ENCODE peak calls at places on chromosomes 13 and 19, in six cellular contexts. One of them, this sample, is unnamed.
A peak's percentile ranks its signal among the peaks of the same experiment; 100 is the strongest.

GRCh38 chr19:35868823-35869326 is 501 bp downstream of the APLP1 start:
- DNase-seq in astrocyte of the spinal cord: no peak
- DNase-seq in HT1080: no peak
- DNase-seq in AG09309: no peak
- DNase-seq in neural crest cell: no peak
- DNase-seq in activated CD4-positive, alpha-beta T cell treated with anti-CD3 and anti-CD28 coated beads, Interleukin-2, amount 50 U/mL, for 24 hours: no peak
- DNase-seq in this sample: no peak

GRCh38 chr13:40181203-40181845 is 485.1 kb downstream of the FOXO1 start:
- DNase-seq in astrocyte of the spinal cord: peak; percentile 59
- DNase-seq in HT1080: no peak
- DNase-seq in AG09309: peak; percentile 18
- DNase-seq in neural crest cell: no peak
- DNase-seq in activated CD4-positive, alpha-beta T cell treated with anti-CD3 and anti-CD28 coated beads, Interleukin-2, amount 50 U/mL, for 24 hours: no peak
- DNase-seq in this sample: no peak

GRCh38 chr13:88068975-88069374 is 397.8 kb downstream of the SLITRK5 start:
- DNase-seq in astrocyte of the spinal cord: no peak
- DNase-seq in HT1080: no peak
- DNase-seq in AG09309: no peak
- DNase-seq in neural crest cell: no peak
- DNase-seq in activated CD4-positive, alpha-beta T cell treated with anti-CD3 and anti-CD28 coated beads, Interleukin-2, amount 50 U/mL, for 24 hours: no peak
- DNase-seq in this sample: peak; percentile 46

GRCh38 chr13:64083396-64083795 is 2667.7 kb upstream of the PCDH20 start:
- DNase-seq in astrocyte of the spinal cord: no peak
- DNase-seq in HT1080: no peak
- DNase-seq in AG09309: no peak
- DNase-seq in neural crest cell: no peak
- DNase-seq in activated CD4-positive, alpha-beta T cell treated with anti-CD3 and anti-CD28 coated beads, Interleukin-2, amount 50 U/mL, for 24 hours: no peak
- DNase-seq in this sample: no peak

GRCh38 chr19:17679526-17680234 is 8.5 kb downstream of the UNC13A start:
- DNase-seq in astrocyte of the spinal cord: no peak
- DNase-seq in HT1080: no peak
- DNase-seq in AG09309: no peak
- DNase-seq in neural crest cell: no peak
- DNase-seq in activated CD4-positive, alpha-beta T cell treated with anti-CD3 and anti-CD28 coated beads, Interleukin-2, amount 50 U/mL, for 24 hours: no peak
- DNase-seq in this sample: no peak

GRCh38 chr19:40596608-40597328 is 4.4 kb upstream of the LTBP4 start:
- DNase-seq in astrocyte of the spinal cord: peak; percentile 59
- DNase-seq in HT1080: peak; percentile 51
- DNase-seq in AG09309: no peak
- DNase-seq in neural crest cell: peak; percentile 58
- DNase-seq in activated CD4-positive, alpha-beta T cell treated with anti-CD3 and anti-CD28 coated beads, Interleukin-2, amount 50 U/mL, for 24 hours: no peak
- DNase-seq in this sample: peak; percentile 87

GRCh38 chr13:45833663-45834062 is 17.9 kb downstream of the SIAH3 start:
- DNase-seq in astrocyte of the spinal cord: peak; percentile 61
- DNase-seq in HT1080: peak; percentile 88
- DNase-seq in AG09309: peak; percentile 11
- DNase-seq in neural crest cell: no peak
- DNase-seq in activated CD4-positive, alpha-beta T cell treated with anti-CD3 and anti-CD28 coated beads, Interleukin-2, amount 50 U/mL, for 24 hours: no peak
- DNase-seq in this sample: no peak

GRCh38 chr13:76293346-76293745 is 592.9 kb downstream of the KCTD12 start:
- DNase-seq in astrocyte of the spinal cord: peak; percentile 88
- DNase-seq in HT1080: peak; percentile 16
- DNase-seq in AG09309: peak; percentile 41
- DNase-seq in neural crest cell: no peak
- DNase-seq in activated CD4-positive, alpha-beta T cell treated with anti-CD3 and anti-CD28 coated beads, Interleukin-2, amount 50 U/mL, for 24 hours: no peak
- DNase-seq in this sample: no peak

GRCh38 chr19:4694211-4694987 is 24.3 kb upstream of the MYDGF start:
- DNase-seq in astrocyte of the spinal cord: peak; percentile 98
- DNase-seq in HT1080: peak; percentile 96
- DNase-seq in AG09309: peak; percentile 87
- DNase-seq in neural crest cell: no peak
- DNase-seq in activated CD4-positive, alpha-beta T cell treated with anti-CD3 and anti-CD28 coated beads, Interleukin-2, amount 50 U/mL, for 24 hours: no peak
- DNase-seq in this sample: no peak

GRCh38 chr19:7885818-7886217 is 2.5 kb upstream of the LRRC8E start:
- DNase-seq in astrocyte of the spinal cord: no peak
- DNase-seq in HT1080: no peak
- DNase-seq in AG09309: no peak
- DNase-seq in neural crest cell: no peak
- DNase-seq in activated CD4-positive, alpha-beta T cell treated with anti-CD3 and anti-CD28 coated beads, Interleukin-2, amount 50 U/mL, for 24 hours: no peak
- DNase-seq in this sample: no peak

GRCh38 chr19:38142176-38143035 is 81.6 kb downstream of the DPF1 start:
- DNase-seq in astrocyte of the spinal cord: peak; percentile 36
- DNase-seq in HT1080: peak; percentile 36
- DNase-seq in AG09309: no peak
- DNase-seq in neural crest cell: peak; percentile 63
- DNase-seq in activated CD4-positive, alpha-beta T cell treated with anti-CD3 and anti-CD28 coated beads, Interleukin-2, amount 50 U/mL, for 24 hours: no peak
- DNase-seq in this sample: peak; percentile 78

GRCh38 chr19:42028304-42029216 is 34.5 kb upstream of the ATP1A3 start:
- DNase-seq in astrocyte of the spinal cord: no peak
- DNase-seq in HT1080: peak; percentile 33
- DNase-seq in AG09309: no peak
- DNase-seq in neural crest cell: peak; percentile 33
- DNase-seq in activated CD4-positive, alpha-beta T cell treated with anti-CD3 and anti-CD28 coated beads, Interleukin-2, amount 50 U/mL, for 24 hours: peak; percentile 5
- DNase-seq in this sample: peak; percentile 81

GRCh38 chr13:29954082-29955043 is 103.9 kb upstream of the UBL3 start:
- DNase-seq in astrocyte of the spinal cord: no peak
- DNase-seq in HT1080: no peak
- DNase-seq in AG09309: no peak
- DNase-seq in neural crest cell: no peak
- DNase-seq in activated CD4-positive, alpha-beta T cell treated with anti-CD3 and anti-CD28 coated beads, Interleukin-2, amount 50 U/mL, for 24 hours: no peak
- DNase-seq in this sample: no peak

GRCh38 chr13:114174529-114174941 is 4.5 kb upstream of the CFAP97D2 start:
- DNase-seq in astrocyte of the spinal cord: no peak
- DNase-seq in HT1080: no peak
- DNase-seq in AG09309: no peak
- DNase-seq in neural crest cell: no peak
- DNase-seq in activated CD4-positive, alpha-beta T cell treated with anti-CD3 and anti-CD28 coated beads, Interleukin-2, amount 50 U/mL, for 24 hours: no peak
- DNase-seq in this sample: no peak

GRCh38 chr13:71320452-71320851 is 546.6 kb downstream of the DACH1 start:
- DNase-seq in astrocyte of the spinal cord: peak; percentile 6
- DNase-seq in HT1080: peak; percentile 52
- DNase-seq in AG09309: no peak
- DNase-seq in neural crest cell: no peak
- DNase-seq in activated CD4-positive, alpha-beta T cell treated with anti-CD3 and anti-CD28 coated beads, Interleukin-2, amount 50 U/mL, for 24 hours: no peak
- DNase-seq in this sample: no peak